ENCODE peak calls at places on chromosomes 6 and 20, in ten cellular contexts. One of them, this sample, is unnamed. For H3K4me1, the result is how much of the 10 kb centered on the place peaks cover.

GRCh38 chr6:102387351-102388033 is 994.0 kb downstream of the GRIK2 start:
- DNase-seq in heart left ventricle: no peak
- DNase-seq in body of pancreas: no peak
- DNase-seq in endothelial cell of umbilical vein: no peak
- DNase-seq in right lobe of liver: no peak
- DNase-seq in adrenal gland: no peak
- DNase-seq in prostate gland: no peak
- DNase-seq in IMR-90: no peak
- DNase-seq in stomach: no peak
- DNase-seq in transverse colon: no peak
- DNase-seq in this sample: no peak

GRCh38 chr20:63858393-63859165 is 2.7 kb upstream of the ABHD16B start:
- DNase-seq in body of pancreas: no peak
- DNase-seq in endothelial cell of umbilical vein: peak
- DNase-seq in adrenal gland: peak
- DNase-seq in transverse colon: no peak
- DNase-seq in right lobe of liver: peak
- DNase-seq in IMR-90: peak
- DNase-seq in heart left ventricle: peak
- DNase-seq in stomach: no peak
- DNase-seq in prostate gland: no peak
- DNase-seq in this sample: no peak

GRCh38 chr20:19935842-19936241 is 81.3 kb upstream of the NAA20 start:
- DNase-seq in prostate gland: peak
- DNase-seq in body of pancreas: peak
- DNase-seq in endothelial cell of umbilical vein: no peak
- DNase-seq in adrenal gland: no peak
- DNase-seq in stomach: peak
- DNase-seq in heart left ventricle: no peak
- DNase-seq in IMR-90: no peak
- DNase-seq in right lobe of liver: no peak
- DNase-seq in transverse colon: peak
- DNase-seq in this sample: peak

GRCh38 chr20:41386502-41387427 is 20.1 kb upstream of the EMILIN3 start:
- DNase-seq in transverse colon: no peak
- DNase-seq in right lobe of liver: no peak
- DNase-seq in body of pancreas: no peak
- DNase-seq in heart left ventricle: peak
- DNase-seq in IMR-90: peak
- DNase-seq in prostate gland: no peak
- DNase-seq in stomach: no peak
- DNase-seq in adrenal gland: no peak
- DNase-seq in endothelial cell of umbilical vein: no peak
- DNase-seq in this sample: no peak

GRCh38 chr20:32823737-32824588 is 4.2 kb downstream of the MAPRE1 start:
- DNase-seq in body of pancreas: no peak
- DNase-seq in heart left ventricle: no peak
- DNase-seq in right lobe of liver: no peak
- DNase-seq in endothelial cell of umbilical vein: no peak
- DNase-seq in stomach: no peak
- DNase-seq in adrenal gland: no peak
- DNase-seq in IMR-90: peak
- DNase-seq in transverse colon: no peak
- DNase-seq in prostate gland: no peak
- DNase-seq in this sample: no peak

GRCh38 chr6:113488812-113489685 is 368.1 kb upstream of the MARCKS start:
- DNase-seq in body of pancreas: no peak
- DNase-seq in prostate gland: no peak
- DNase-seq in IMR-90: no peak
- DNase-seq in stomach: no peak
- DNase-seq in adrenal gland: no peak
- DNase-seq in right lobe of liver: no peak
- DNase-seq in endothelial cell of umbilical vein: no peak
- DNase-seq in transverse colon: no peak
- DNase-seq in heart left ventricle: no peak
- DNase-seq in this sample: no peak

GRCh38 chr6:145506554-145506953 is 228.8 kb downstream of the EPM2A start:
- DNase-seq in heart left ventricle: peak
- DNase-seq in prostate gland: no peak
- DNase-seq in IMR-90: no peak
- DNase-seq in adrenal gland: no peak
- DNase-seq in endothelial cell of umbilical vein: no peak
- DNase-seq in body of pancreas: no peak
- DNase-seq in transverse colon: no peak
- DNase-seq in stomach: peak
- DNase-seq in right lobe of liver: no peak
- DNase-seq in this sample: no peak

GRCh38 chr6:116330511-116330910 is 40.2 kb upstream of the DSE start:
- DNase-seq in stomach: no peak
- DNase-seq in right lobe of liver: no peak
- DNase-seq in endothelial cell of umbilical vein: no peak
- DNase-seq in heart left ventricle: no peak
- DNase-seq in adrenal gland: no peak
- DNase-seq in transverse colon: no peak
- DNase-seq in prostate gland: no peak
- DNase-seq in IMR-90: peak
- DNase-seq in body of pancreas: no peak
- DNase-seq in this sample: no peak

GRCh38 chr6:255418-256090 is 36.7 kb upstream of the DUSP22 start:
- DNase-seq in IMR-90: no peak
- DNase-seq in endothelial cell of umbilical vein: no peak
- DNase-seq in right lobe of liver: no peak
- DNase-seq in heart left ventricle: no peak
- DNase-seq in adrenal gland: no peak
- DNase-seq in prostate gland: no peak
- DNase-seq in transverse colon: no peak
- DNase-seq in body of pancreas: no peak
- DNase-seq in stomach: no peak
- DNase-seq in this sample: no peak

GRCh38 chr6:170269873-170270541 is 20.9 kb downstream of the DLL1 start:
- DNase-seq in endothelial cell of umbilical vein: no peak
- DNase-seq in body of pancreas: no peak
- DNase-seq in right lobe of liver: peak
- DNase-seq in prostate gland: no peak
- DNase-seq in stomach: no peak
- DNase-seq in IMR-90: peak
- DNase-seq in heart left ventricle: peak
- DNase-seq in transverse colon: no peak
- DNase-seq in adrenal gland: no peak
- DNase-seq in this sample: peak

GRCh38 chr20:4720121-4720976 is 1.4 kb upstream of the PRND start:
- DNase-seq in stomach: peak
- DNase-seq in body of pancreas: peak
- DNase-seq in transverse colon: peak
- DNase-seq in IMR-90: peak
- DNase-seq in heart left ventricle: peak
- DNase-seq in endothelial cell of umbilical vein: peak
- DNase-seq in right lobe of liver: peak
- DNase-seq in adrenal gland: peak
- DNase-seq in prostate gland: peak
- DNase-seq in this sample: peak

GRCh38 chr20:4721719-4722118 is at the start of gene PRND:
- DNase-seq in right lobe of liver: no peak
- DNase-seq in body of pancreas: no peak
- DNase-seq in adrenal gland: no peak
- DNase-seq in prostate gland: no peak
- DNase-seq in transverse colon: no peak
- DNase-seq in stomach: no peak
- DNase-seq in endothelial cell of umbilical vein: no peak
- DNase-seq in IMR-90: no peak
- DNase-seq in heart left ventricle: no peak
- DNase-seq in this sample: no peak

GRCh38 chr20:4719190-4719589 is 2.5 kb upstream of the PRND start:
- DNase-seq in right lobe of liver: no peak
- DNase-seq in endothelial cell of umbilical vein: no peak
- DNase-seq in body of pancreas: no peak
- DNase-seq in IMR-90: no peak
- DNase-seq in prostate gland: no peak
- DNase-seq in stomach: no peak
- DNase-seq in heart left ventricle: no peak
- DNase-seq in transverse colon: no peak
- DNase-seq in adrenal gland: no peak
- DNase-seq in this sample: no peak

GRCh38 chr20:4722571-4722970 is 862 bp downstream of the PRND start:
- DNase-seq in stomach: no peak
- DNase-seq in endothelial cell of umbilical vein: no peak
- DNase-seq in right lobe of liver: no peak
- DNase-seq in transverse colon: no peak
- DNase-seq in prostate gland: no peak
- DNase-seq in adrenal gland: no peak
- DNase-seq in IMR-90: no peak
- DNase-seq in body of pancreas: no peak
- DNase-seq in heart left ventricle: no peak
- DNase-seq in this sample: no peak

DNA sequence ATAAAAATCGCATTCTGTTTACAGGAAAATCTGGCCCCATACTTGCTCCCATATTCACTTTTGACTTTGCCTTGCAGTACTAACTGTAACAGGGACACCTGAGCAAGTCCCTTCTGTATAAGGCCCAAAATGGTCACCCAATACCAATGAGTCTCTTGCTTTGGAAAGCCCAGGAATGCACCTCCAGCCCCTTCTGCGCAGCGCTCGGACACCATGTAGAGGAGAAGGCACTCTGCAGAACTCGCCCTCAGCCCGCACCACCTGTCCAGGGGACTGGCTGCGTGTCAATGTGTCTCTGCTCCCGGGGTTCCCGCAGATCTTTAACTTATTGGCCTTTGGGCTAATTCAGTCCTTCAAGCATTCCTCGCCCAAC is 746 bp upstream of the PRND start:
- DNase-seq in right lobe of liver: no peak
- DNase-seq in adrenal gland: peak
- DNase-seq in IMR-90: no peak
- DNase-seq in heart left ventricle: no peak
- DNase-seq in transverse colon: no peak
- DNase-seq in body of pancreas: no peak
- DNase-seq in endothelial cell of umbilical vein: no peak
- DNase-seq in stomach: no peak
- DNase-seq in prostate gland: no peak
- DNase-seq in this sample: no peak
- H3K4me3 ChIP-seq in right lobe of liver: no peak
- H3K4me3 ChIP-seq in adrenal gland: no peak
- H3K4me3 ChIP-seq in IMR-90: no peak
- H3K4me3 ChIP-seq in heart left ventricle: no peak
- H3K4me3 ChIP-seq in transverse colon: no peak
- H3K4me3 ChIP-seq in body of pancreas: no peak
- H3K4me3 ChIP-seq in endothelial cell of umbilical vein: no peak
- H3K4me3 ChIP-seq in stomach: no peak
- H3K4me3 ChIP-seq in prostate gland: no peak
- H3K4me3 ChIP-seq in this sample: no peak

GRCh38 chr6:31900917-31901414 is 920 bp downstream of the ZBTB12 start:
- DNase-seq in IMR-90: no peak
- DNase-seq in stomach: no peak
- DNase-seq in right lobe of liver: no peak
- DNase-seq in adrenal gland: peak
- DNase-seq in endothelial cell of umbilical vein: no peak
- DNase-seq in body of pancreas: peak
- DNase-seq in heart left ventricle: no peak
- DNase-seq in prostate gland: no peak
- DNase-seq in transverse colon: peak
- DNase-seq in this sample: peak

GRCh38 chr6:31899882-31900722 is 1.8 kb downstream of the ZBTB12 start:
- DNase-seq in prostate gland: no peak
- DNase-seq in adrenal gland: no peak
- DNase-seq in IMR-90: no peak
- DNase-seq in endothelial cell of umbilical vein: no peak
- DNase-seq in stomach: no peak
- DNase-seq in right lobe of liver: no peak
- DNase-seq in heart left ventricle: no peak
- DNase-seq in transverse colon: no peak
- DNase-seq in body of pancreas: no peak
- DNase-seq in this sample: no peak

GRCh38 chr6:31903957-31904356 is 2.1 kb upstream of the ZBTB12 start:
- DNase-seq in prostate gland: no peak
- DNase-seq in body of pancreas: no peak
- DNase-seq in IMR-90: peak
- DNase-seq in heart left ventricle: no peak
- DNase-seq in endothelial cell of umbilical vein: no peak
- DNase-seq in stomach: no peak
- DNase-seq in right lobe of liver: no peak
- DNase-seq in adrenal gland: no peak
- DNase-seq in transverse colon: no peak
- DNase-seq in this sample: no peak

GRCh38 chr6:31901415-31901952 is 402 bp downstream of the ZBTB12 start:
- DNase-seq in endothelial cell of umbilical vein: peak
- DNase-seq in transverse colon: peak
- DNase-seq in stomach: peak
- DNase-seq in adrenal gland: peak
- DNase-seq in heart left ventricle: peak
- DNase-seq in body of pancreas: peak
- DNase-seq in right lobe of liver: peak
- DNase-seq in IMR-90: peak
- DNase-seq in prostate gland: peak
- DNase-seq in this sample: peak

GRCh38 chr6:31901953-31902643 is at the start of gene ZBTB12:
- DNase-seq in body of pancreas: peak
- DNase-seq in heart left ventricle: peak
- DNase-seq in IMR-90: peak
- DNase-seq in stomach: peak
- DNase-seq in endothelial cell of umbilical vein: peak
- DNase-seq in right lobe of liver: peak
- DNase-seq in adrenal gland: peak
- DNase-seq in transverse colon: peak
- DNase-seq in prostate gland: peak
- DNase-seq in this sample: peak
- TF ChIP-seq POLR2A in body of pancreas: peak
- TF ChIP-seq POLR2A in heart left ventricle: no peak
- TF ChIP-seq POLR2A in IMR-90: no peak
- TF ChIP-seq POLR2A in stomach: no peak
- TF ChIP-seq POLR2A in endothelial cell of umbilical vein: peak
- TF ChIP-seq POLR2A in right lobe of liver: peak
- TF ChIP-seq POLR2A in adrenal gland: peak
- TF ChIP-seq POLR2A in transverse colon: peak
- TF ChIP-seq POLR2A in prostate gland: peak
- TF ChIP-seq POLR2A in this sample: no peak

GRCh38 chr6:111734068-111734825 is 128.6 kb upstream of the TRAF3IP2 start:
- DNase-seq in body of pancreas: no peak
- DNase-seq in right lobe of liver: no peak
- DNase-seq in IMR-90: peak
- DNase-seq in stomach: no peak
- DNase-seq in adrenal gland: no peak
- DNase-seq in prostate gland: no peak
- DNase-seq in endothelial cell of umbilical vein: peak
- DNase-seq in transverse colon: no peak
- DNase-seq in heart left ventricle: no peak
- DNase-seq in this sample: no peak
- H3K4me1 ChIP-seq in body of pancreas: under half
- H3K4me1 ChIP-seq in right lobe of liver: under half
- H3K4me1 ChIP-seq in IMR-90: under half
- H3K4me1 ChIP-seq in stomach: half or more
- H3K4me1 ChIP-seq in adrenal gland: under half
- H3K4me1 ChIP-seq in prostate gland: under half
- H3K4me1 ChIP-seq in endothelial cell of umbilical vein: under half
- H3K4me1 ChIP-seq in transverse colon: under half
- H3K4me1 ChIP-seq in heart left ventricle: half or more
- H3K4me1 ChIP-seq in this sample: under half

GRCh38 chr6:164911151-164911550 is 398.3 kb downstream of the C6orf118 start:
- DNase-seq in right lobe of liver: no peak
- DNase-seq in IMR-90: no peak
- DNase-seq in body of pancreas: no peak
- DNase-seq in transverse colon: no peak
- DNase-seq in heart left ventricle: no peak
- DNase-seq in stomach: no peak
- DNase-seq in adrenal gland: no peak
- DNase-seq in endothelial cell of umbilical vein: no peak
- DNase-seq in prostate gland: no peak
- DNase-seq in this sample: no peak
- H3K4me3 ChIP-seq in right lobe of liver: no peak
- H3K4me3 ChIP-seq in IMR-90: no peak
- H3K4me3 ChIP-seq in body of pancreas: no peak
- H3K4me3 ChIP-seq in transverse colon: no peak
- H3K4me3 ChIP-seq in heart left ventricle: no peak
- H3K4me3 ChIP-seq in stomach: peak
- H3K4me3 ChIP-seq in adrenal gland: no peak
- H3K4me3 ChIP-seq in endothelial cell of umbilical vein: no peak
- H3K4me3 ChIP-seq in prostate gland: no peak
- H3K4me3 ChIP-seq in this sample: no peak